ENCODE peak calls at places on chromosomes 6 and 20, in seven cellular contexts. X, Y, D, Z, R, Q and O are unnamed samples.
A peak's percentile ranks its signal among the peaks of the same experiment; 100 is the strongest.

GRCh38 chr6:140909620-140910019 is 1223.1 kb upstream of the GJE1 start:
- DNase-seq in X (no peak), Y (no peak), D (peak; percentile 2), Z (no peak), R (no peak), Q (no peak), O (no peak)

GRCh38 chr6:52310932-52311331 is 26.4 kb upstream of the MCM3 start:
- DNase-seq in X (no peak), Y (no peak), D (no peak), Z (no peak), R (no peak), Q (no peak), O (peak; percentile 85)

GRCh38 chr6:81594501-81594900 is 158.0 kb downstream of the TENT5A start:
- DNase-seq in X (no peak), Y (no peak), D (no peak), Z (no peak), R (no peak), Q (no peak), O (no peak)

GRCh38 chr6:42988486-42989020 is 4.2 kb downstream of the PPP2R5D start:
- DNase-seq in X (no peak), Y (no peak), D (peak; percentile 57), Z (peak; percentile 14), R (no peak), Q (no peak), O (no peak)

GRCh38 chr20:34052414-34052813 is 58.7 kb downstream of the RALY start:
- DNase-seq in X (no peak), Y (peak; percentile 64), D (no peak), Z (no peak), R (no peak), Q (no peak), O (no peak)

GRCh38 chr6:39361657-39362486 is 39.4 kb upstream of the KCNK16 start:
- DNase-seq in X (peak; percentile 54), Y (peak; percentile 66), D (peak; percentile 86), Z (peak; percentile 61), R (peak; percentile 63), Q (peak; percentile 16), O (peak; percentile 20)

GRCh38 chr20:35595901-35596300 is 19.7 kb upstream of the SPAG4 start:
- DNase-seq in X (no peak), Y (no peak), D (no peak), Z (no peak), R (no peak), Q (no peak), O (no peak)

GRCh38 chr6:126955621-126956020 is 162.8 kb upstream of the RSPO3 start:
- DNase-seq in X (no peak), Y (no peak), D (no peak), Z (no peak), R (no peak), Q (no peak), O (no peak)

GRCh38 chr6:20403766-20404640 is 2.3 kb downstream of the E2F3 start:
- DNase-seq in X (no peak), Y (peak; percentile 32), D (peak; percentile 82), Z (peak; percentile 63), R (no peak), Q (no peak), O (no peak)

GRCh38 chr6:112252571-112253504 is 1.5 kb downstream of the LAMA4 start:
- DNase-seq in X (no peak), Y (no peak), D (peak; percentile 75), Z (peak; percentile 61), R (no peak), Q (no peak), O (no peak)

GRCh38 chr20:6632187-6632586 is 135.3 kb upstream of the BMP2 start:
- DNase-seq in X (no peak), Y (peak; percentile 21), D (peak; percentile 24), Z (peak; percentile 55), R (no peak), Q (no peak), O (no peak)

GRCh38 chr20:11556410-11556809 is 361.3 kb upstream of the BTBD3 start:
- DNase-seq in X (no peak), Y (no peak), D (no peak), Z (no peak), R (no peak), Q (no peak), O (no peak)

DNA sequence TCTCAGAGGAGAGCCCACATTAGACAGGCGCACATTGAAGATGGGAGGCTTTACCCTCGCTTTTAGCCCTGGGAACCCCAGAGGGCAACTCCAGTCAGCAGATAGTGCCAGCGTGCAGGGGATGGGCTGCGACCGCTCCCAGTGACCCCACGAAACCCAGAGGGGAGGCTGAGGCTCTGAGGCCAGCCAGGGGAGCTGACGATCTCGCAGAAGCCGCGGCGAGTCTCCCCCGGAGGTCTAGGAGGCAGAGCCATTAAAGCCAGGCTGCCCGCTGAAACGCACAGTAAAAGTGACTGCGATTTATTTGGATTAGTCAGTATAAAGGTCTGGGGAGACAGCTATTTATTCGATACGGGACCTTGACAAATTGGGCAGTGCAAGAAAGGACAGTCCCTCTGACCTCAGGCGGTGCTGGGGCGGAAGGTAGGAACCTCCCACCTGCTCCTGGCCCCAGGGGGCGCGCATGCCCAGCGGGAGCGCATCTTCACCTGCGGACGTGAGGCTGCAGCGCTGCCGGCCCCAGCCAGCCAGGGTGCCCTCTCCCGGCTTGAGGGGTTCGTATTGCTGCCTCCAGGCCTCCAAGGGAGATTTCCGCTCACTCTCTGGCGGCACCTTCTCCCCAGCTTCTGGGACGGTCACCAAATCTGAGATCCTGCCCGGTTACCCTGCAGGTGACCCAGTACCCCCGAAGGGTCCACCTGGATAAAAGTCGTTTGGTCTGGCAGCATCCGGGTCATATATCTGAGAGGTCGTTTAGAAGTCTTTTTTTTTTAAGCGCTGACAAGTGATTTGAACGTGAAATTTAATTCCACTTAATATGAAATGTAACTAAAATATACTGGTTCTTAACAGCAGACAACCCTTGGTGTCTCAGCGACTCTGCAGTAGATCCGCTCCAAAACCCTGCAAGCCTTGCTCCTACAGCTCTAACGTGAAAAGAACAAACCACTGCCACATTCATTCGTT is 34.0 kb upstream of the TCF21 start:
- DNase-seq in X (no peak), Y (peak; percentile 10), D (peak; percentile 27), Z (no peak), R (no peak), Q (no peak), O (no peak)
- H3K4me3 ChIP-seq in X (no peak overlapping the region), Y (no peak overlapping the region), D (no peak overlapping the region), Z (peak overlapping the region; percentile 34), R (no peak overlapping the region), Q (peak overlapping the region; percentile 51), O (no peak overlapping the region)

GRCh38 chr6:119312441-119312840 is 37.1 kb downstream of the MAN1A1 start:
- DNase-seq in X (no peak), Y (no peak), D (no peak), Z (no peak), R (no peak), Q (no peak), O (no peak)
- H3K4me3 ChIP-seq in X (no peak overlapping the region), Y (no peak overlapping the region), D (no peak overlapping the region), Z (no peak overlapping the region), R (no peak overlapping the region), Q (no peak overlapping the region), O (no peak overlapping the region)

GRCh38 chr6:29014729-29015608 is 9.9 kb upstream of the ZNF311 start:
- DNase-seq in X (no peak), Y (no peak), D (no peak), Z (no peak), R (no peak), Q (no peak), O (no peak)
- H3K4me3 ChIP-seq in X (peak overlapping the region; percentile 23), Y (no peak overlapping the region), D (no peak overlapping the region), Z (peak overlapping the region; percentile 26), R (no peak overlapping the region), Q (peak overlapping the region; percentile 32), O (no peak overlapping the region)

GRCh38 chr6:154329350-154330170 is 27.0 kb downstream of the IPCEF1 start:
- DNase-seq in X (no peak), Y (no peak), D (peak; percentile 8), Z (no peak), R (no peak), Q (no peak), O (no peak)
- H3K4me3 ChIP-seq in X (no peak overlapping the region), Y (no peak overlapping the region), D (peak overlapping the region; percentile 57), Z (no peak overlapping the region), R (no peak overlapping the region), Q (no peak overlapping the region), O (no peak overlapping the region)

GRCh38 chr6:113449051-113449450 is 408.1 kb upstream of the MARCKS start:
- DNase-seq in X (no peak), Y (no peak), D (peak; percentile 79), Z (peak; percentile 64), R (no peak), Q (no peak), O (no peak)

GRCh38 chr6:113447088-113447831 is 409.9 kb upstream of the MARCKS start:
- DNase-seq in X (peak; percentile 67), Y (no peak), D (peak; percentile 90), Z (peak; percentile 89), R (no peak), Q (peak; percentile 76), O (peak; percentile 54)

GRCh38 chr6:113445201-113445600 is 411.9 kb upstream of the MARCKS start:
- DNase-seq in X (no peak), Y (no peak), D (no peak), Z (no peak), R (no peak), Q (no peak), O (no peak)

GRCh38 chr6:113451030-113451429 is 406.1 kb upstream of the MARCKS start:
- DNase-seq in X (no peak), Y (no peak), D (no peak), Z (no peak), R (no peak), Q (no peak), O (peak; percentile 70)

GRCh38 chr6:113450061-113450465 is 407.1 kb upstream of the MARCKS start:
- DNase-seq in X (no peak), Y (no peak), D (peak; percentile 19), Z (no peak), R (no peak), Q (no peak), O (no peak)
- H3K4me3 ChIP-seq in X (no peak overlapping the region), Y (no peak overlapping the region), D (no peak overlapping the region), Z (no peak overlapping the region), R (no peak overlapping the region), Q (no peak overlapping the region), O (no peak overlapping the region)

GRCh38 chr6:111092006-111092405 is 4.7 kb downstream of the SLC16A10 start:
- DNase-seq in X (no peak), Y (no peak), D (no peak), Z (no peak), R (no peak), Q (no peak), O (no peak)
- H3K4me3 ChIP-seq in X (no peak overlapping the region), Y (no peak overlapping the region), D (no peak overlapping the region), Z (no peak overlapping the region), R (no peak overlapping the region), Q (no peak overlapping the region), O (no peak overlapping the region)

GRCh38 chr6:158042245-158042798 is 60.7 kb downstream of the SYNJ2 start:
- DNase-seq in X (no peak), Y (no peak), D (peak; percentile 90), Z (peak; percentile 88), R (no peak), Q (peak; percentile 79), O (no peak)
- H3K4me3 ChIP-seq in X (no peak overlapping the region), Y (no peak overlapping the region), D (no peak overlapping the region), Z (no peak overlapping the region), R (no peak overlapping the region), Q (no peak overlapping the region), O (no peak overlapping the region)

DNA sequence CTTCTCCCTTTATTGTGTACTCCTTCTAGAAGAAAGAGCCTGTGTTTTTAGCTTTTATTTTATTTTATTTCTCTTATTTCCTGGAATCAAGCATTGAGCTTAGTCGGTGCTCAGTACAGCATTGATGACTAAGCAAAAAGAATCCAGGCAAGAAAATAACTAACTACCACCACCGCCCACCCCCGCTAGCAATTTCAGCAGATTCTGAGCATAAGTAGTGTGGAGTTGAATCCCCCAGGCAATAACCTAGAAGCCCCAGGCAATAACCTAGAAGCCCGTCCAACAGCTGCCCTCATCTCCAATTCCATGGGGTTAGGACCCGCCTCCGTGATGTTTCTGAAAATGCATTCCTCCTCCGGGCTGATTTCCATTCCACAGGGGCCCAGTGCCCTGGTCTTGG is 258.0 kb upstream of the TAB2 start:
- DNase-seq in X (no peak), Y (no peak), D (no peak), Z (no peak), R (no peak), Q (no peak), O (no peak)
- H3K4me3 ChIP-seq in X (no peak overlapping the region), Y (no peak overlapping the region), D (no peak overlapping the region), Z (no peak overlapping the region), R (no peak overlapping the region), Q (no peak overlapping the region), O (no peak overlapping the region)